ENCODE peak calls at places on chromosomes 13 and 19, in five cellular contexts. W is cardiac muscle cell; Q is aorta; A is activated T-cell treated with anti-CD3 and anti-CD28 coated beads, Interleukin-2, amount 50 U/mL, for 72 hours; O is HCT116. C is an unnamed sample.

GRCh38 chr19:1626417-1627010 is 21.3 kb upstream of the UQCR11 start:
- DNase-seq in W (no peak), O (no peak), A (no peak), Q (no peak), C (no peak)

GRCh38 chr13:88726075-88726474 is 1054.9 kb downstream of the SLITRK5 start:
- DNase-seq in O (no peak), A (no peak), W (no peak), Q (peak), C (no peak)

GRCh38 chr13:79853258-79853657 is 372.3 kb downstream of the NDFIP2 start:
- DNase-seq in A (no peak), W (no peak), O (no peak), Q (no peak), C (no peak)

GRCh38 chr13:38042771-38043170 is 173.2 kb upstream of the TRPC4 start:
- DNase-seq in Q (no peak), O (no peak), W (peak), A (no peak), C (no peak)

GRCh38 chr19:6023936-6024335 is 46.0 kb upstream of the RANBP3 start:
- DNase-seq in O (no peak), A (no peak), Q (peak), W (no peak), C (no peak)

GRCh38 chr19:40424637-40425449 is 949 bp downstream of the SERTAD1 start:
- DNase-seq in A (no peak), O (no peak), W (peak), Q (no peak), C (no peak)

GRCh38 chr19:38321646-38322323 is 2.1 kb downstream of the KCNK6 start:
- DNase-seq in A (no peak), Q (no peak), O (no peak), W (peak), C (no peak)

GRCh38 chr13:25432686-25433085 is 60.9 kb downstream of the ATP8A2 start:
- DNase-seq in Q (no peak), O (no peak), W (no peak), A (no peak), C (no peak)

GRCh38 chr13:97142452-97142851 is 79.7 kb upstream of the MBNL2 start:
- DNase-seq in W (peak), A (no peak), Q (no peak), O (peak), C (no peak)

GRCh38 chr13:75764251-75764650 is 128.1 kb downstream of the LMO7 start:
- DNase-seq in Q (no peak), A (no peak), W (no peak), O (no peak), C (no peak)

GRCh38 chr13:113533441-113533840 is 42.9 kb upstream of the DCUN1D2 start:
- DNase-seq in A (no peak), Q (peak), W (no peak), O (no peak), C (no peak)

GRCh38 chr13:101258071-101258470 is 158.2 kb downstream of the NALCN start:
- DNase-seq in Q (no peak), A (peak), W (peak), O (peak), C (peak)

GRCh38 chr19:54364775-54365257 is at the start of gene LAIR1:
- DNase-seq in W (peak), A (peak), Q (no peak), O (no peak), C (peak)

GRCh38 chr19:41795031-41795461 is 1.3 kb upstream of the CEACAM3 start:
- DNase-seq in A (peak), Q (no peak), O (peak), W (peak), C (peak)

C was measured in stimulated activated naive CD8-positive, alpha-beta T cell treated with anti-CD3 and anti-CD28 coated beads, Interleukin-15, amount 100 ng/mL, for 72 hours.